ENCODE peak calls at places on chromosomes 12 and 14, in seven cellular contexts. D is HT-29; V is stimulated activated CD4-positive, alpha-beta T cell treated with anti-CD3 and anti-CD28 coated beads, TNF-alpha, amount 100 ng/mL, for 1 hour; H is DMS53; Q is fibroblast of pulmonary artery; A is central memory CD4-positive, alpha-beta T cell; F is activated effector memory CD4-positive, alpha-beta T cell treated with anti-CD3 and anti-CD28 coated beads, Interleukin-2, amount 50 U/mL, for 16 hours. J is an unnamed sample.
A peak's percentile ranks its signal among the peaks of the same experiment; 100 is the strongest.

GRCh38 chr12:12715459-12716150 is 1.6 kb upstream of the CDKN1B start:
- DNase-seq in D (peak; percentile 59), Q (no peak), F (peak; percentile 80), V (no peak), H (peak; percentile 56), A (peak; percentile 37), J (no peak)

GRCh38 chr14:21244546-21244945 is 24.7 kb downstream of the HNRNPC start:
- DNase-seq in Q (no peak), F (no peak), H (no peak), V (no peak), A (no peak), D (no peak), J (no peak)

GRCh38 chr12:119444462-119445044 is 110.0 kb downstream of the CCDC60 start:
- DNase-seq in D (peak; percentile 84), H (peak; percentile 85), Q (peak; percentile 48), V (peak; percentile 2), A (no peak), F (peak; percentile 71), J (peak; percentile 57)

GRCh38 chr14:62087191-62087590 is 325.0 kb downstream of the SNAPC1 start:
- DNase-seq in A (no peak), V (no peak), Q (no peak), D (no peak), F (no peak), H (no peak), J (no peak)

GRCh38 chr12:124410354-124411175 is 115.7 kb downstream of the RFLNA start:
- DNase-seq in A (no peak), D (no peak), H (peak; percentile 77), V (no peak), F (no peak), Q (no peak), J (no peak)

GRCh38 chr12:127823801-127824200 is 443.2 kb upstream of the TMEM132C start:
- DNase-seq in H (no peak), Q (no peak), D (no peak), F (no peak), A (no peak), V (no peak), J (no peak)

GRCh38 chr14:65224799-65225198 is 122.5 kb upstream of the MAX start:
- DNase-seq in V (no peak), Q (peak; percentile 48), F (no peak), D (no peak), A (no peak), H (peak; percentile 61), J (no peak)

GRCh38 chr12:51269174-51270066 is 795 bp downstream of the SMAGP start:
- DNase-seq in V (peak; percentile 44), D (peak; percentile 86), Q (peak; percentile 39), A (peak; percentile 43), F (peak; percentile 84), H (peak; percentile 87), J (peak; percentile 64)

GRCh38 chr12:86264451-86265328 is 8.5 kb upstream of the MGAT4C start:
- DNase-seq in Q (no peak), F (no peak), D (no peak), V (no peak), H (peak; percentile 93), A (no peak), J (no peak)

GRCh38 chr12:127942981-127943380 is 324.0 kb upstream of the TMEM132C start:
- DNase-seq in A (no peak), Q (no peak), H (no peak), V (no peak), D (no peak), F (no peak), J (no peak)

GRCh38 chr12:73112035-73112816 is 840.1 kb downstream of the TRHDE start:
- DNase-seq in A (no peak), D (no peak), Q (no peak), F (no peak), V (no peak), H (no peak), J (no peak)

GRCh38 chr14:65658202-65658601 is 245.7 kb downstream of the FUT8 start:
- DNase-seq in Q (peak; percentile 28), A (no peak), V (no peak), H (no peak), D (no peak), F (no peak), J (no peak)

GRCh38 chr12:57632369-57632897 is 568 bp downstream of the B4GALNT1 start:
- DNase-seq in A (peak; percentile 17), D (no peak), V (no peak), F (peak; percentile 69), Q (no peak), H (peak; percentile 71), J (peak; percentile 60)

GRCh38 chr12:89960011-89960507 is 251.4 kb upstream of the ATP2B1 start:
- DNase-seq in A (no peak), F (peak; percentile 65), Q (peak; percentile 17), H (peak; percentile 14), V (no peak), D (peak; percentile 43), J (no peak)

GRCh38 chr14:73467377-73467776 is 9.0 kb upstream of the NUMB start:
- DNase-seq in Q (peak; percentile 66), D (no peak), H (no peak), A (no peak), F (peak; percentile 88), V (peak; percentile 46), J (no peak)

GRCh38 chr14:101732128-101732527 is 29.4 kb upstream of the PPP2R5C start:
- DNase-seq in D (peak; percentile 54), A (no peak), Q (no peak), H (no peak), V (no peak), F (no peak), J (no peak)